ENCODE peak calls at places on chromosomes 12 and 14, in seven cellular contexts. L, E, F, Q, S, C and Y are unnamed samples.

GRCh38 chr14:73833530-73834257 is 17.9 kb upstream of the PTGR2 start:
- DNase-seq in L (no peak), E (no peak), F (no peak), Q (no peak), S (no peak), C (no peak), Y (no peak)

GRCh38 chr12:6829532-6830220 is 1.5 kb downstream of the P3H3 start:
- DNase-seq in L (peak; percentile 4), E (no peak), F (no peak), Q (peak; percentile 38), S (no peak), C (no peak), Y (no peak)

GRCh38 chr12:116323696-116324386 is 46.3 kb upstream of the MED13L start:
- DNase-seq in L (no peak), E (no peak), F (no peak), Q (no peak), S (no peak), C (no peak), Y (no peak)

GRCh38 chr12:68451261-68452091 is 119.3 kb upstream of the MDM1 start:
- DNase-seq in L (peak; percentile 84), E (peak; percentile 23), F (peak; percentile 35), Q (peak; percentile 50), S (peak; percentile 52), C (no peak), Y (no peak)

GRCh38 chr14:68549057-68549421 is 243.8 kb downstream of the ZFP36L1 start:
- DNase-seq in L (no peak), E (no peak), F (no peak), Q (peak; percentile 10), S (no peak), C (no peak), Y (no peak)

GRCh38 chr12:27177716-27178115 is 66.4 kb upstream of the STK38L start:
- DNase-seq in L (no peak), E (no peak), F (no peak), Q (no peak), S (no peak), C (no peak), Y (no peak)

GRCh38 chr14:36222952-36223468 is 46.5 kb upstream of the PTCSC3 start:
- DNase-seq in L (no peak), E (no peak), F (no peak), Q (no peak), S (no peak), C (no peak), Y (no peak)

GRCh38 chr12:104588048-104588942 is 131.5 kb downstream of the CHST11 start:
- DNase-seq in L (no peak), E (no peak), F (no peak), Q (no peak), S (no peak), C (no peak), Y (no peak)

GRCh38 chr12:3453947-3454675 is 36.9 kb upstream of the PRMT8 start:
- DNase-seq in L (no peak), E (no peak), F (no peak), Q (no peak), S (peak; percentile 13), C (no peak), Y (no peak)

GRCh38 chr14:61719344-61720301 is 24.3 kb downstream of the HIF1A start:
- DNase-seq in L (no peak), E (no peak), F (no peak), Q (no peak), S (no peak), C (no peak), Y (no peak)

GRCh38 chr14:34837801-34838322 is 37.3 kb downstream of the BAZ1A start:
- DNase-seq in L (no peak), E (no peak), F (no peak), Q (no peak), S (no peak), C (no peak), Y (no peak)

GRCh38 chr14:99215277-99215676 is 56.7 kb downstream of the BCL11B start:
- DNase-seq in L (peak; percentile 17), E (no peak), F (no peak), Q (no peak), S (no peak), C (no peak), Y (no peak)

GRCh38 chr12:1022032-1022970 is 31.3 kb downstream of the ERC1 start:
- DNase-seq in L (no peak), E (no peak), F (no peak), Q (no peak), S (no peak), C (no peak), Y (no peak)

GRCh38 chr12:111756681-111757080 is 10.1 kb upstream of the ALDH2 start:
- DNase-seq in L (no peak), E (no peak), F (no peak), Q (no peak), S (no peak), C (no peak), Y (no peak)

GRCh38 chr12:28108599-28108998 is 81.7 kb upstream of the CCDC91 start:
- DNase-seq in L (no peak), E (no peak), F (no peak), Q (no peak), S (no peak), C (no peak), Y (no peak)

GRCh38 chr12:108327621-108328371 is 11.3 kb downstream of the CMKLR1 start:
- DNase-seq in L (no peak), E (no peak), F (no peak), Q (no peak), S (no peak), C (no peak), Y (no peak)

GRCh38 chr12:70417121-70417520 is 51.0 kb downstream of the KCNMB4 start:
- DNase-seq in L (no peak), E (no peak), F (no peak), Q (no peak), S (no peak), C (no peak), Y (no peak)

GRCh38 chr14:104970231-104971068 is 7.7 kb downstream of the AHNAK2 start:
- DNase-seq in L (peak; percentile 45), E (no peak), F (no peak), Q (no peak), S (peak; percentile 29), C (no peak), Y (no peak)

GRCh38 chr12:82524020-82524419 is 162.7 kb upstream of the TMTC2 start:
- DNase-seq in L (no peak), E (no peak), F (no peak), Q (no peak), S (no peak), C (no peak), Y (no peak)

GRCh38 chr12:72017054-72017651 is 78.5 kb downstream of the TPH2 start:
- DNase-seq in L (peak; percentile 64), E (peak; percentile 50), F (peak; percentile 65), Q (peak; percentile 45), S (peak; percentile 47), C (peak; percentile 75), Y (peak; percentile 77)

GRCh38 chr12:15996254-15996653 is 85.1 kb downstream of the DERA start:
- DNase-seq in L (peak; percentile 12), E (no peak), F (no peak), Q (no peak), S (no peak), C (no peak), Y (no peak)

GRCh38 chr14:56127156-56127555 is 8.9 kb downstream of the PELI2 start:
- DNase-seq in L (no peak), E (no peak), F (no peak), Q (no peak), S (no peak), C (no peak), Y (no peak)

GRCh38 chr14:94370524-94370910 is 17.9 kb downstream of the SERPINA1 start:
- DNase-seq in L (no peak), E (no peak), F (no peak), Q (no peak), S (no peak), C (no peak), Y (no peak)

GRCh38 chr12:25458047-25458552 is 95.0 kb downstream of the LMNTD1 start:
- DNase-seq in L (no peak), E (no peak), F (peak; percentile 37), Q (no peak), S (peak; percentile 85), C (no peak), Y (no peak)

GRCh38 chr12:107320031-107320928 is 226.9 kb upstream of the CRY1 start:
- DNase-seq in L (no peak), E (no peak), F (peak; percentile 46), Q (no peak), S (no peak), C (peak; percentile 75), Y (no peak)

GRCh38 chr12:50980545-50980944 is 28.2 kb downstream of the HIGD1C start:
- DNase-seq in L (no peak), E (no peak), F (no peak), Q (no peak), S (no peak), C (no peak), Y (no peak)

GRCh38 chr12:6250343-6250742 is 50.1 kb downstream of the CD9 start:
- DNase-seq in L (no peak), E (no peak), F (no peak), Q (no peak), S (no peak), C (no peak), Y (no peak)

GRCh38 chr12:54053625-54054441 is at the start of gene HOXC4:
- DNase-seq in L (peak; percentile 44), E (peak; percentile 81), F (no peak), Q (peak; percentile 66), S (no peak), C (no peak), Y (peak; percentile 48)

GRCh38 chr14:54803926-54804719 is 98.5 kb downstream of the GCH1 start:
- DNase-seq in L (no peak), E (no peak), F (no peak), Q (no peak), S (no peak), C (no peak), Y (no peak)

GRCh38 chr12:66623455-66623854 is 55.4 kb downstream of the GRIP1 start:
- DNase-seq in L (no peak), E (no peak), F (no peak), Q (no peak), S (no peak), C (no peak), Y (no peak)

GRCh38 chr12:65606008-65606766 is 218.1 kb upstream of the HMGA2 start:
- DNase-seq in L (no peak), E (no peak), F (no peak), Q (no peak), S (no peak), C (no peak), Y (no peak)